ENCODE peak calls at places on chromosomes 13 and 19, in six cellular contexts. H is epithelial cell of esophagus; U is fibroblast of lung; J is CD8-positive, alpha-beta T cell; X is WERI-Rb-1; W is brain microvascular endothelial cell. V is an unnamed sample.

GRCh38 chr13:91017669-91018053 is 329.8 kb upstream of the MIR17HG start:
- DNase-seq in H (peak), U (no peak), J (no peak), X (peak), W (no peak), V (no peak)

GRCh38 chr19:2648528-2648937 is 54.0 kb downstream of the GNG7 start:
- DNase-seq in H (peak), U (peak), J (peak), X (peak), W (peak), V (peak)

GRCh38 chr13:39159393-39159792 is 121.1 kb downstream of the NHLRC3 start:
- DNase-seq in H (peak), U (no peak), J (no peak), X (no peak), W (no peak), V (no peak)

GRCh38 chr19:4555657-4556561 is 3.6 kb downstream of the SEMA6B start:
- DNase-seq in H (no peak), U (no peak), J (no peak), X (no peak), W (no peak), V (peak)

GRCh38 chr13:34545461-34545860 is 396.6 kb upstream of the NBEA start:
- DNase-seq in H (peak), U (no peak), J (no peak), X (no peak), W (no peak), V (no peak)

GRCh38 chr19:45817725-45818301 is 2.7 kb upstream of the RSPH6A start:
- DNase-seq in H (peak), U (no peak), J (no peak), X (no peak), W (no peak), V (peak)

GRCh38 chr19:51398096-51398704 is 7.8 kb upstream of the C19orf84 start:
- DNase-seq in H (peak), U (peak), J (no peak), X (peak), W (no peak), V (no peak)

GRCh38 chr13:100490692-100491091 is 97.9 kb downstream of the GGACT start:
- DNase-seq in H (peak), U (no peak), J (no peak), X (no peak), W (no peak), V (peak)

GRCh38 chr13:26425439-26426358 is 131.8 kb upstream of the WASF3 start:
- DNase-seq in H (peak), U (peak), J (no peak), X (no peak), W (peak), V (no peak)

GRCh38 chr13:48838193-48839000 is 137.3 kb upstream of the FNDC3A start:
- DNase-seq in H (no peak), U (peak), J (no peak), X (no peak), W (no peak), V (no peak)

GRCh38 chr13:103277099-103277498 is 210.9 kb upstream of the SLC10A2 start:
- DNase-seq in H (no peak), U (no peak), J (no peak), X (no peak), W (no peak), V (no peak)

GRCh38 chr13:99953138-99953755 is 18.3 kb downstream of the ZIC5 start:
- DNase-seq in H (no peak), U (no peak), J (no peak), X (no peak), W (no peak), V (no peak)

GRCh38 chr13:109655206-109655600 is 131.2 kb downstream of the IRS2 start:
- DNase-seq in H (no peak), U (peak), J (no peak), X (no peak), W (no peak), V (no peak)

GRCh38 chr19:37991841-37992248 is 84.8 kb downstream of the SIPA1L3 start:
- DNase-seq in H (peak), U (no peak), J (no peak), X (no peak), W (no peak), V (no peak)

GRCh38 chr13:107712145-107712544 is 503.2 kb downstream of the LIG4 start:
- DNase-seq in H (no peak), U (no peak), J (no peak), X (no peak), W (no peak), V (no peak)

GRCh38 chr13:43304945-43305344 is 281.6 kb downstream of the DNAJC15 start:
- DNase-seq in H (no peak), U (no peak), J (no peak), X (no peak), W (no peak), V (peak)

GRCh38 chr13:73179906-73180305 is 121.1 kb downstream of the KLF5 start:
- DNase-seq in H (no peak), U (peak), J (no peak), X (no peak), W (no peak), V (no peak)

GRCh38 chr13:19888799-19889198 is 25.4 kb upstream of the ZMYM5 start:
- DNase-seq in H (peak), U (peak), J (no peak), X (no peak), W (no peak), V (no peak)

GRCh38 chr13:95503662-95504061 is 48.9 kb upstream of the CLDN10 start:
- DNase-seq in H (no peak), U (no peak), J (no peak), X (no peak), W (no peak), V (no peak)

GRCh38 chr13:25784119-25784518 is 267.7 kb downstream of the SHISA2 start:
- DNase-seq in H (no peak), U (no peak), J (no peak), X (no peak), W (no peak), V (no peak)

GRCh38 chr19:51751655-51752054 is at the start of gene FPR1:
- DNase-seq in H (no peak), U (no peak), J (no peak), X (no peak), W (peak), V (no peak)

GRCh38 chr13:51396352-51396751 is 56.5 kb downstream of the INTS6 start:
- DNase-seq in H (no peak), U (peak), J (no peak), X (no peak), W (no peak), V (no peak)

GRCh38 chr19:35316560-35316959 is 12.4 kb upstream of the CD22 start:
- DNase-seq in H (no peak), U (no peak), J (no peak), X (no peak), W (no peak), V (no peak)

GRCh38 chr19:35318679-35319448 is 10.1 kb upstream of the CD22 start:
- DNase-seq in H (peak), U (peak), J (no peak), X (no peak), W (peak), V (no peak)

GRCh38 chr19:35317464-35318043 is 11.4 kb upstream of the CD22 start:
- DNase-seq in H (no peak), U (no peak), J (no peak), X (no peak), W (no peak), V (no peak)

GRCh38 chr19:35322014-35322413 is 7.0 kb upstream of the CD22 start:
- DNase-seq in H (no peak), U (no peak), J (no peak), X (no peak), W (no peak), V (no peak)

DNA sequence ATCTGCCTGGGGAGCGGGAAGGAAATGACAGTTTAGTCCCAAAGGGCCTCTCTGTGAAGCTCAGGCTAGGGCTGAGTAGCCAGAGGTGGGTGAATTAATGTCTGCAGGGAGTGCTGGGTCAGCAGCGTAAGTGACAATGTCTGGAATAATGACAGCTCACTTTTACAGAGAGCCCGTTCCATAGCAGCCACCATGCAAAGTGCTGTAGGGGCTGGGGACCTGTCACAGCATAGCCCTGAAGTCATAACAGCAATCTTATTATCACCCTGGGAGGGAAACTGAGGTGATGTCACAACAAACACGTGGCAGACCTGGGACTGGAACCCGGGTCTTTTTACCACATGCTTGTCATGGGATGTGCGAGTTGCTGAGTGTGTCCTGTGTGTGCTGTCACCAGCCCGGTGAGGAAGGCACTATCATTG is 8.7 kb upstream of the CD22 start:
- DNase-seq in H (no peak), U (no peak), J (no peak), X (no peak), W (no peak), V (no peak)
- H3K4me3 ChIP-seq in H (no peak), U (no peak), J (no peak), X (no peak), W (no peak), V (no peak)

DNA sequence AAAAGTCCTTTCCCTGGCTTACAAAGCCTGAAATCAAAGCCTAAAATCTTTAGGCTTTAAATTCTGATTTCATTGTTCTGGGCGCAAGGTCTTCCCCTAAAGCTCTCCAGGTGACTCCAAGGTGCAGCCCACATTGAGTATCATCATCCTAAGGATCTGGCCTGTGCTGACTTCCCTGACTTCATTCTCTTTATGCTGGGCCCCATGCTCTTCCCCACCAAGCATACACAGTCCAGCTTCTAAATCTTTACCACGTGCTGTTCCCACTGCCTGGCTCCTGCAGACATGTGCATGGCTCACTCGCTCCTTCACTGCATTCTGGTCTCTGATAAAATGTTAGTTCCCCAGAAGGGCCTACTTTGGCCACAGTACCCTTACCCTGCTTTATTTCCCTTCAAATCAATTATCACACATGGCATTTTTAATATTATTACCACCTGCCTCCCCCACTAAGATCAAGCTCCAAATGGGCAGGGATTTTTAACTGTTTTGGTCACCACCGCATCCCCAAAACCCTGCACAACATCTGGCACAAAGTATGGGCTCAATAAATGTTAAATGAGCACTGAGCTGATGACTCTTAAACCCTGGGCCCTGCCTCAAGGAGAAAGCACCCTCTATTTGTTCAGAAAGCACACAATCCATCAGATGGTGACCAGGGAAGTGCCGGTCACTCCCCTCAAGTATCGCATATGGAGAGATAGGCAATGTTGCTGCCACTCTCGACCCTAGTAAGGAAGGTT is 3.3 kb downstream of the FBL start:
- DNase-seq in H (no peak), U (no peak), J (no peak), X (no peak), W (no peak), V (no peak)
- H3K4me3 ChIP-seq in H (no peak), U (no peak), J (no peak), X (no peak), W (no peak), V (no peak)

GRCh38 chr19:35512831-35513230 is 618 bp downstream of the DMKN start:
- DNase-seq in H (no peak), U (no peak), J (no peak), X (no peak), W (no peak), V (peak)

GRCh38 chr19:35509861-35510625 is 3.4 kb downstream of the DMKN start:
- DNase-seq in H (peak), U (peak), J (peak), X (peak), W (no peak), V (peak)

GRCh38 chr19:35511337-35511736 is 2.1 kb downstream of the DMKN start:
- DNase-seq in H (no peak), U (no peak), J (no peak), X (no peak), W (no peak), V (no peak)

GRCh38 chr19:35509018-35509652 is 4.3 kb downstream of the DMKN start:
- DNase-seq in H (peak), U (no peak), J (peak), X (peak), W (no peak), V (peak)

DNA sequence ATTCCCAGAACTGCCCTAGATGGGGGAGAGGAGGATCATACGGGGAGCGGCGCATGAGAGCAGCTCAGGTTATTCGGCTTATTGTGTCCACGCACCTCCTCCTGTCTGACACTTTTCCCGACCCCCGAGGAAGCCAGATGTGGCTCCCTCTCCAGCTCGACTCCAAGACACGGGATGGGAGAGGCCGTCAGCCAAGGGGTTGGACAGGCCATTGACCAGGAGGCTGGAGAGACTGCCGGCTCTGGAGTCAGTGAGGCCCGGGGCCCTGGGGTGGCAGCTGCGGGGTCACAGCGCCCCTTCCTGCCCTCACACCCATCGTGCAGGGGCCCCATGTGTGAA is 2.9 kb downstream of the DMKN start:
- DNase-seq in H (no peak), U (no peak), J (no peak), X (no peak), W (no peak), V (no peak)
- H3K4me3 ChIP-seq in H (peak), U (no peak), J (peak), X (no peak), W (no peak), V (peak)

GRCh38 chr13:113178070-113178895 is 19.8 kb downstream of the PROZ start:
- DNase-seq in H (peak), U (peak), J (no peak), X (no peak), W (peak), V (no peak)
- H3K4me3 ChIP-seq in H (no peak), U (no peak), J (no peak), X (no peak), W (no peak), V (no peak)

GRCh38 chr19:1455336-1456120 is 5.6 kb downstream of the APC2 start:
- DNase-seq in H (peak), U (peak), J (peak), X (peak), W (peak), V (peak)

GRCh38 chr19:1456121-1456900 is 6.4 kb downstream of the APC2 start:
- DNase-seq in H (no peak), U (no peak), J (no peak), X (no peak), W (no peak), V (no peak)

GRCh38 chr19:1453525-1454371 is 3.8 kb downstream of the APC2 start:
- DNase-seq in H (peak), U (no peak), J (no peak), X (peak), W (no peak), V (peak)

GRCh38 chr19:1452802-1453524 is 3.0 kb downstream of the APC2 start:
- DNase-seq in H (no peak), U (no peak), J (no peak), X (no peak), W (no peak), V (no peak)

GRCh38 chr19:1455002-1455335 is 5.0 kb downstream of the APC2 start:
- DNase-seq in H (peak), U (no peak), J (no peak), X (no peak), W (no peak), V (no peak)
- H3K4me3 ChIP-seq in H (no peak), U (no peak), J (no peak), X (no peak), W (no peak), V (peak)

GRCh38 chr19:10339977-10340376 is 553 bp upstream of the ICAM3 start:
- DNase-seq in H (no peak), U (no peak), J (no peak), X (no peak), W (no peak), V (no peak)

GRCh38 chr19:10335149-10336053 is 2.1 kb upstream of the RAVER1 start:
- DNase-seq in H (no peak), U (no peak), J (no peak), X (no peak), W (no peak), V (peak)

GRCh38 chr19:10339380-10339960 is at the start of gene ICAM3:
- DNase-seq in H (no peak), U (no peak), J (peak), X (no peak), W (no peak), V (peak)

GRCh38 chr19:10334340-10335148 is 1.2 kb upstream of the RAVER1 start:
- DNase-seq in H (peak), U (peak), J (peak), X (peak), W (peak), V (peak)

GRCh38 chr19:10338940-10339339 is 484 bp downstream of the ICAM3 start:
- DNase-seq in H (no peak), U (no peak), J (no peak), X (no peak), W (no peak), V (no peak)
- H3K4me3 ChIP-seq in H (no peak), U (no peak), J (peak), X (no peak), W (no peak), V (no peak)

DNA sequence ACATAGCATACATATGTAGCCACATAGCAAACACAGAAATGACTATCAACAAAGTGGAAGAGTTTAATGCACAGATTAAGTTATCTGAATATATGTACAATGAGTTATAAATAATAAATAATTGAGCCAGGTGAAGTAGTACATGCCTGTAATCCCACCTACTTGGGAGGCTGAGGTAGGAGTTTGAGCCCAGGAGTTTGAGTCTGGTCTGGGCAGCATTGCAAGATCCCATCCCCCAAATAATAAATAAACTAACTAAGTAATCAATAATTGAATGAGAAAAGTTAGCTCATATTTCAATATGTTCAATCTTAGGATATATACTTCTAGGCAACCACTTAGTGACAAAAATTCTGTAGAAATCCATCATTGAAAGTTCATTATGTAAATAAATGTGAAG is 1.7 kb downstream of the CARD8 start:
- DNase-seq in H (no peak), U (no peak), J (no peak), X (no peak), W (no peak), V (no peak)
- H3K4me3 ChIP-seq in H (no peak), U (no peak), J (no peak), X (no peak), W (no peak), V (no peak)

V was measured in H7.